ENCODE peak calls at places on chromosomes 7 and 10, in eight cellular contexts. N is mesothelial cell of epicardium, K is MCF 10A, M is stomach, Y is GM12865, R is Caco-2, S is heart right ventricle, E is body of pancreas. D is an unnamed sample.

GRCh38 chr10:3290550-3290949 is 118.0 kb upstream of the PITRM1 start:
- DNase-seq in N (no peak), S (no peak), K (no peak), E (no peak), R (no peak), M (no peak), Y (no peak), D (no peak)

GRCh38 chr7:33722383-33723096 is 182.8 kb upstream of the BMPER start:
- DNase-seq in M (no peak), E (no peak), R (peak; percentile 88), S (no peak), K (peak; percentile 96), N (peak; percentile 34), Y (no peak), D (peak; percentile 75)

GRCh38 chr10:80459047-80459865 is 5.1 kb downstream of the TSPAN14 start:
- DNase-seq in K (peak; percentile 88), R (no peak), E (no peak), M (peak; percentile 75), Y (peak; percentile 89), N (no peak), S (peak; percentile 53), D (peak; percentile 72)

GRCh38 chr10:44325157-44325556 is 59.7 kb downstream of the CXCL12 start:
- DNase-seq in M (peak; percentile 53), E (peak; percentile 91), Y (no peak), S (no peak), K (no peak), R (peak; percentile 60), N (no peak), D (peak; percentile 48)

GRCh38 chr10:30028006-30028441 is 31.4 kb downstream of the JCAD start:
- DNase-seq in M (peak; percentile 66), N (no peak), K (no peak), R (no peak), Y (peak; percentile 5), E (peak; percentile 61), S (peak; percentile 77), D (no peak)

GRCh38 chr10:131825150-131825907 is 75.5 kb upstream of the PPP2R2D start:
- DNase-seq in K (no peak), N (no peak), E (no peak), Y (no peak), S (no peak), R (peak; percentile 29), M (no peak), D (no peak)

GRCh38 chr7:4659551-4660286 is 22.4 kb upstream of the FOXK1 start:
- DNase-seq in Y (no peak), E (no peak), R (no peak), S (no peak), N (no peak), M (no peak), K (no peak), D (no peak)

GRCh38 chr10:120460776-120461175 is 3.7 kb downstream of the PLPP4 start:
- DNase-seq in S (no peak), E (no peak), Y (no peak), K (peak; percentile 38), N (no peak), M (no peak), R (no peak), D (no peak)

GRCh38 chr7:3370068-3370704 is 69.1 kb downstream of the SDK1 start:
- DNase-seq in K (no peak), E (no peak), N (no peak), Y (no peak), R (no peak), S (no peak), M (no peak), D (no peak)

GRCh38 chr7:138002828-138003189 is 923 bp upstream of the CREB3L2 start:
- DNase-seq in N (no peak), Y (no peak), S (no peak), M (no peak), R (no peak), E (no peak), K (no peak), D (no peak)

GRCh38 chr7:147984265-147984664 is 606.3 kb upstream of the C7orf33 start:
- DNase-seq in E (no peak), M (no peak), S (no peak), N (no peak), K (no peak), R (no peak), Y (no peak), D (no peak)

GRCh38 chr10:64036996-64037666 is 515.9 kb downstream of the REEP3 start:
- DNase-seq in M (no peak), E (no peak), Y (no peak), S (no peak), N (no peak), K (no peak), R (no peak), D (no peak)

GRCh38 chr10:27658788-27659187 is 86.8 kb downstream of the MKX start:
- DNase-seq in M (no peak), R (no peak), K (no peak), E (no peak), N (no peak), S (no peak), Y (no peak), D (no peak)

GRCh38 chr7:80550005-80550404 is 38.1 kb upstream of the GNAT3 start:
- DNase-seq in S (no peak), M (no peak), E (no peak), K (no peak), N (no peak), Y (no peak), R (no peak), D (no peak)

GRCh38 chr10:29646960-29647431 is 12.2 kb upstream of the SVIL start:
- DNase-seq in M (no peak), R (no peak), N (no peak), Y (no peak), E (no peak), S (no peak), K (no peak), D (no peak)

GRCh38 chr7:8063706-8064297 is 95.2 kb downstream of the GLCCI1 start:
- DNase-seq in Y (no peak), M (no peak), K (peak; percentile 41), R (no peak), E (no peak), N (no peak), S (no peak), D (no peak)

GRCh38 chr10:26696786-26697162 is 727 bp upstream of the PDSS1 start:
- DNase-seq in Y (no peak), S (no peak), N (no peak), M (no peak), E (no peak), R (peak; percentile 85), K (peak; percentile 87), D (no peak)

GRCh38 chr10:78805176-78805575 is 263.6 kb upstream of the ZMIZ1 start:
- DNase-seq in N (no peak), S (peak; percentile 78), R (peak; percentile 69), Y (no peak), M (peak; percentile 40), K (no peak), E (peak; percentile 50), D (no peak)

GRCh38 chr10:43137701-43137970 is 609 bp upstream of the CSGALNACT2 start:
- DNase-seq in Y (peak; percentile 42), K (peak; percentile 40), E (peak; percentile 48), S (peak; percentile 45), N (no peak), R (no peak), M (no peak), D (peak; percentile 43)

GRCh38 chr10:43136995-43137700 is 1.1 kb upstream of the CSGALNACT2 start:
- DNase-seq in K (peak; percentile 22), Y (no peak), R (no peak), M (no peak), N (no peak), S (no peak), E (no peak), D (no peak)

GRCh38 chr10:43137971-43138756 is at the start of gene CSGALNACT2:
- DNase-seq in M (peak; percentile 88), S (peak; percentile 86), R (peak; percentile 76), K (peak; percentile 85), E (peak; percentile 80), N (peak; percentile 67), Y (peak; percentile 92), D (peak; percentile 82)

GRCh38 chr10:43140414-43140813 is 2.2 kb downstream of the CSGALNACT2 start:
- DNase-seq in M (no peak), K (peak; percentile 67), S (no peak), N (no peak), R (no peak), E (no peak), Y (peak; percentile 74), D (no peak)

GRCh38 chr10:43138757-43139241 is 554 bp downstream of the CSGALNACT2 start:
- DNase-seq in S (no peak), M (no peak), E (no peak), K (peak; percentile 40), Y (peak; percentile 71), N (no peak), R (no peak), D (no peak)
- TF ChIP-seq CTCF in S (no peak), M (no peak), E (no peak), K (no peak), Y (no peak), N (no peak), R (no peak), D (no peak)

GRCh38 chr7:151076863-151077704 is 3.5 kb downstream of the FASTK start:
- DNase-seq in M (peak; percentile 47), E (peak; percentile 37), N (no peak), R (peak; percentile 48), Y (no peak), K (no peak), S (no peak), D (peak; percentile 60)
- TF ChIP-seq CTCF in M (peak; percentile 20), E (peak; percentile 14), N (peak; percentile 44), R (peak; percentile 44), Y (peak; percentile 35), K (peak; percentile 36), S (peak; percentile 23), D (no peak)

DNA sequence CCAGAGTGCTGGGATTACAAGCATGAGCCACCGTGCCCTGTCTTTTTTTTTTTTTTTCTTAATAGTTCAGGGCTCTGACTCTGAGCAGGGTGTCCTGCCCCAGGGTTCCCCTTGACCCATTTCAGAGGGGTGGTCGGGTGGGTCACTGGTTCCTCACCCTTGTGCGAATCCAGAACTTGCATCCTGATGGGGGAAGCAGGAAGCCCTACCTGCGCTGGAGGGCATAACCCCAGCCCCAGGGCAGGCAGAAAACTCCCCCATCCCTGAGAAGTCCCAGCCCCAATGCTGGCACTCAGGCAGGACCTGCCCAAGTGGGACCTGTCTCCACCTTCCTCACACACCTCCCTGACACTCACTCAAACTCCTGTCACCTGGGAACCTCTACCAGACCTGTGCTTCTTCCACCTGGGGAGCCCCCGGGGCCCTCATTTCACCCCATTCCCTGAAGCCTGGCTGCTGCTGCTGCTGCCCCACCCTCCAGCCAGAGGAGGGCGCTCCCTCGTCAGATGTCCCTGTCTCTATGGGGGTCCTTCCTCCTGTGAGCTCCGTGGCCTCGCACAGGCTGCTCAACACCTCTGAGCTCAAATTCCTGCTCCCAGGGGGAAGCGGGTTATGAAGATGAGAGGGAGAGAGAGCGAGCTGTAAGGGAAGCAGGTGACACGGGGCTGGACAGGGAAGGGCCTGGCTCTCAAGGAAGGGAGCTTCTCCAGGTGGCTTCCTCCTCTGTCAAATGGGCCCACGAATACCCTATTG is 15.1 kb upstream of the ZNF273 start:
- DNase-seq in S (no peak), R (peak; percentile 62), M (peak; percentile 28), E (peak; percentile 64), N (no peak), K (no peak), Y (no peak), D (peak; percentile 31)
- TF ChIP-seq CTCF in S (peak; percentile 57), R (peak; percentile 40), M (peak; percentile 34), E (peak; percentile 56), N (no peak), K (no peak), Y (peak; percentile 13), D (peak; percentile 11)

GRCh38 chr7:155874411-155874810 is 62.1 kb upstream of the SHH start:
- DNase-seq in Y (no peak), N (no peak), E (no peak), S (no peak), K (no peak), R (no peak), M (no peak), D (no peak)
- TF ChIP-seq CTCF in Y (no peak), N (no peak), E (no peak), S (no peak), K (no peak), R (no peak), M (no peak), D (no peak)